ENCODE peak calls at places on chromosome 7, in six cellular contexts. One of them, this sample, is unnamed.

GRCh38 chr7:132878228-132878919 is 203.5 kb downstream of the CHCHD3 start:
- DNase-seq in heart left ventricle: no peak
- DNase-seq in transverse colon: no peak
- DNase-seq in sigmoid colon: no peak
- DNase-seq in ovary: no peak
- DNase-seq in A549: no peak
- DNase-seq in this sample: no peak

GRCh38 chr7:119335405-119335804 is 937.6 kb upstream of the KCND2 start:
- DNase-seq in heart left ventricle: no peak
- DNase-seq in A549: no peak
- DNase-seq in transverse colon: no peak
- DNase-seq in ovary: no peak
- DNase-seq in sigmoid colon: no peak
- DNase-seq in this sample: no peak

GRCh38 chr7:6700793-6701192 is 6.0 kb downstream of the ZNF12 start:
- DNase-seq in heart left ventricle: no peak
- DNase-seq in sigmoid colon: no peak
- DNase-seq in A549: no peak
- DNase-seq in ovary: no peak
- DNase-seq in transverse colon: no peak
- DNase-seq in this sample: no peak

GRCh38 chr7:158270856-158271413 is 316.7 kb downstream of the PTPRN2 start:
- DNase-seq in ovary: no peak
- DNase-seq in A549: no peak
- DNase-seq in heart left ventricle: no peak
- DNase-seq in transverse colon: no peak
- DNase-seq in sigmoid colon: peak
- DNase-seq in this sample: peak

GRCh38 chr7:142130282-142130681 is 18.8 kb downstream of the MGAM2 start:
- DNase-seq in heart left ventricle: no peak
- DNase-seq in transverse colon: peak
- DNase-seq in A549: no peak
- DNase-seq in sigmoid colon: no peak
- DNase-seq in ovary: no peak
- DNase-seq in this sample: no peak

GRCh38 chr7:38102486-38102885 is 75.6 kb upstream of the STARD3NL start:
- DNase-seq in sigmoid colon: no peak
- DNase-seq in transverse colon: no peak
- DNase-seq in ovary: no peak
- DNase-seq in heart left ventricle: no peak
- DNase-seq in A549: no peak
- DNase-seq in this sample: no peak

GRCh38 chr7:42197391-42197790 is 39.6 kb downstream of the GLI3 start:
- DNase-seq in heart left ventricle: no peak
- DNase-seq in transverse colon: no peak
- DNase-seq in sigmoid colon: no peak
- DNase-seq in A549: no peak
- DNase-seq in ovary: peak
- DNase-seq in this sample: no peak

GRCh38 chr7:24907311-24907886 is 72.6 kb downstream of the OSBPL3 start:
- DNase-seq in heart left ventricle: no peak
- DNase-seq in sigmoid colon: no peak
- DNase-seq in ovary: no peak
- DNase-seq in A549: peak
- DNase-seq in transverse colon: no peak
- DNase-seq in this sample: no peak

GRCh38 chr7:50379082-50379481 is 71.1 kb downstream of the FIGNL1 start:
- DNase-seq in A549: no peak
- DNase-seq in transverse colon: no peak
- DNase-seq in ovary: no peak
- DNase-seq in sigmoid colon: no peak
- DNase-seq in heart left ventricle: no peak
- DNase-seq in this sample: no peak

GRCh38 chr7:105648561-105649401 is 67.5 kb upstream of the EFCAB10 start:
- DNase-seq in ovary: no peak
- DNase-seq in A549: peak
- DNase-seq in heart left ventricle: no peak
- DNase-seq in transverse colon: peak
- DNase-seq in sigmoid colon: peak
- DNase-seq in this sample: no peak

GRCh38 chr7:95545007-95545615 is 51.2 kb downstream of the PDK4 start:
- DNase-seq in transverse colon: peak
- DNase-seq in heart left ventricle: peak
- DNase-seq in A549: peak
- DNase-seq in sigmoid colon: peak
- DNase-seq in ovary: no peak
- DNase-seq in this sample: no peak

GRCh38 chr7:130352335-130353074 is 7.9 kb downstream of the CPA5 start:
- DNase-seq in sigmoid colon: no peak
- DNase-seq in A549: no peak
- DNase-seq in ovary: peak
- DNase-seq in heart left ventricle: no peak
- DNase-seq in transverse colon: no peak
- DNase-seq in this sample: peak

GRCh38 chr7:118183254-118183585 is 744 bp upstream of the LSM8 start:
- DNase-seq in ovary: no peak
- DNase-seq in A549: peak
- DNase-seq in heart left ventricle: no peak
- DNase-seq in transverse colon: no peak
- DNase-seq in sigmoid colon: no peak
- DNase-seq in this sample: no peak

GRCh38 chr7:101156277-101156676 is 2.0 kb downstream of the AP1S1 start:
- DNase-seq in sigmoid colon: no peak
- DNase-seq in heart left ventricle: no peak
- DNase-seq in transverse colon: no peak
- DNase-seq in ovary: no peak
- DNase-seq in A549: no peak
- DNase-seq in this sample: no peak

GRCh38 chr7:16084370-16084769 is 337.0 kb downstream of the CRPPA start:
- DNase-seq in sigmoid colon: no peak
- DNase-seq in transverse colon: no peak
- DNase-seq in heart left ventricle: no peak
- DNase-seq in A549: no peak
- DNase-seq in ovary: no peak
- DNase-seq in this sample: no peak

GRCh38 chr7:23530355-23530754 is 1.4 kb downstream of the TRA2A start:
- DNase-seq in ovary: no peak
- DNase-seq in transverse colon: no peak
- DNase-seq in heart left ventricle: no peak
- DNase-seq in sigmoid colon: no peak
- DNase-seq in A549: peak
- DNase-seq in this sample: no peak

GRCh38 chr7:27193335-27194001 is 6.4 kb downstream of the HOXA13 start:
- DNase-seq in transverse colon: no peak
- DNase-seq in sigmoid colon: no peak
- DNase-seq in heart left ventricle: no peak
- DNase-seq in ovary: no peak
- DNase-seq in A549: no peak
- DNase-seq in this sample: peak

GRCh38 chr7:157669768-157670345 is 333.1 kb downstream of the DNAJB6 start:
- DNase-seq in heart left ventricle: no peak
- DNase-seq in sigmoid colon: peak
- DNase-seq in ovary: peak
- DNase-seq in A549: no peak
- DNase-seq in transverse colon: no peak
- DNase-seq in this sample: no peak

GRCh38 chr7:105210721-105211205 is 178.0 kb downstream of the SRPK2 start:
- DNase-seq in ovary: peak
- DNase-seq in transverse colon: no peak
- DNase-seq in heart left ventricle: no peak
- DNase-seq in A549: no peak
- DNase-seq in sigmoid colon: no peak
- DNase-seq in this sample: no peak

GRCh38 chr7:33841658-33842057 is 63.7 kb upstream of the BMPER start:
- DNase-seq in A549: peak
- DNase-seq in heart left ventricle: no peak
- DNase-seq in transverse colon: no peak
- DNase-seq in ovary: no peak
- DNase-seq in sigmoid colon: peak
- DNase-seq in this sample: peak

GRCh38 chr7:33547880-33548279 is 357.5 kb upstream of the BMPER start:
- DNase-seq in transverse colon: no peak
- DNase-seq in heart left ventricle: no peak
- DNase-seq in sigmoid colon: no peak
- DNase-seq in ovary: no peak
- DNase-seq in A549: no peak
- DNase-seq in this sample: no peak

GRCh38 chr7:130387306-130387627 is 7.0 kb downstream of the CPA1 start:
- DNase-seq in transverse colon: no peak
- DNase-seq in ovary: no peak
- DNase-seq in sigmoid colon: no peak
- DNase-seq in heart left ventricle: no peak
- DNase-seq in A549: no peak
- DNase-seq in this sample: no peak

GRCh38 chr7:33686001-33686591 is 219.2 kb upstream of the BMPER start:
- DNase-seq in ovary: no peak
- DNase-seq in sigmoid colon: no peak
- DNase-seq in transverse colon: no peak
- DNase-seq in heart left ventricle: no peak
- DNase-seq in A549: peak
- DNase-seq in this sample: no peak

GRCh38 chr7:33979300-33979806 is 74.0 kb downstream of the BMPER start:
- DNase-seq in sigmoid colon: no peak
- DNase-seq in ovary: no peak
- DNase-seq in heart left ventricle: no peak
- DNase-seq in transverse colon: no peak
- DNase-seq in A549: no peak
- DNase-seq in this sample: no peak

GRCh38 chr7:39186131-39186530 is 208.4 kb downstream of the POU6F2 start:
- DNase-seq in ovary: no peak
- DNase-seq in transverse colon: no peak
- DNase-seq in A549: no peak
- DNase-seq in heart left ventricle: no peak
- DNase-seq in sigmoid colon: no peak
- DNase-seq in this sample: no peak

DNA sequence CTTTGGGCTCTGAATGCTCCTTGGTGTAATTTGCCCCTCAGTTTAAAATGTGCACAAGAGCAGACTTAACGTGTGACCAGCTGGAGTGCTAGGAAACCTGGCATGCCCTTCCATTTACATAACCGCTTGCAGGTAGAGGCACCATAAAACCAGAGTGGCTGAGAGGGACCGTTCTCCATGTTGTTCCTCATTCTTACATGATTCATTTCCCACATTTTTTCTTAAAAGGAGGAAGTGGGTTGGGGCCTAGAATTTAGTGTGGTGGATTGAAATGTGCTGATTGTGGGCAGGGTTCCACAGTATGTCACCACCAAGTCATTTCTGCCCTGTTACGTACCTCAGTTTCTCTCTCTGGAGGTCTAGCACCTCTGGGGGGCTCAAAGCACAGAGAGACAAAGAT is 375.8 kb upstream of the VSTM2A start:
- DNase-seq in ovary: no peak
- DNase-seq in transverse colon: no peak
- DNase-seq in A549: no peak
- DNase-seq in sigmoid colon: no peak
- DNase-seq in heart left ventricle: no peak
- DNase-seq in this sample: no peak
- TF ChIP-seq POLR2A in ovary: no peak
- TF ChIP-seq POLR2A in transverse colon: no peak
- TF ChIP-seq POLR2A in A549: no peak
- TF ChIP-seq POLR2A in sigmoid colon: no peak
- TF ChIP-seq POLR2A in heart left ventricle: no peak
- TF ChIP-seq POLR2A in this sample: no peak

GRCh38 chr7:134986363-134987231 is at the start of gene AGBL3:
- DNase-seq in heart left ventricle: peak
- DNase-seq in A549: peak
- DNase-seq in ovary: peak
- DNase-seq in transverse colon: peak
- DNase-seq in sigmoid colon: peak
- DNase-seq in this sample: peak

GRCh38 chr7:134991469-134992339 is 5.4 kb downstream of the AGBL3 start:
- DNase-seq in A549: peak
- DNase-seq in ovary: no peak
- DNase-seq in transverse colon: no peak
- DNase-seq in sigmoid colon: no peak
- DNase-seq in heart left ventricle: no peak
- DNase-seq in this sample: no peak

GRCh38 chr7:134992626-134993179 is 6.4 kb downstream of the AGBL3 start:
- DNase-seq in heart left ventricle: no peak
- DNase-seq in sigmoid colon: no peak
- DNase-seq in ovary: peak
- DNase-seq in A549: no peak
- DNase-seq in transverse colon: no peak
- DNase-seq in this sample: no peak

GRCh38 chr7:134985894-134986362 is 380 bp upstream of the AGBL3 start:
- DNase-seq in ovary: no peak
- DNase-seq in A549: no peak
- DNase-seq in transverse colon: no peak
- DNase-seq in heart left ventricle: no peak
- DNase-seq in sigmoid colon: no peak
- DNase-seq in this sample: no peak

DNA sequence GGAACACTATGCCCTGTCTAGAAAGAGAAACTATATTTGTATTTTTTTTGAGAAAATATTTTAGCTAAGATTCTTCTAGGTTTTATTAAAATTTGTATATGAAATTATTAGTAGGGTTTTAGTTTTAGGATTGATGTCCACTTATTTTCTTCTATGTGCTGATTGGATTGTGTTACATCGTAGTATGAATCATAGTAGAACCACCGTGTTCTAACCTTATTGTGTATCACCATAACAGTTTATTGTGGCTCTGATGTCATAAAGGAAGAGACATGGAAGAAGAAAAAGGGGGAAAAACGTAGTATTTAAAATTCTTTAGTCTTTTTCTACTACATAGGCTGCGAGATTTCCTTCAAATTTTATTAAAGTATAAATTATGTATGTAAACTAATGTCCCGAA is 1.9 kb downstream of the AGBL3 start:
- DNase-seq in ovary: no peak
- DNase-seq in transverse colon: no peak
- DNase-seq in A549: no peak
- DNase-seq in sigmoid colon: no peak
- DNase-seq in heart left ventricle: no peak
- DNase-seq in this sample: no peak
- H3K4me3 ChIP-seq in ovary: no peak
- H3K4me3 ChIP-seq in transverse colon: no peak
- H3K4me3 ChIP-seq in A549: peak
- H3K4me3 ChIP-seq in sigmoid colon: no peak
- H3K4me3 ChIP-seq in heart left ventricle: no peak
- H3K4me3 ChIP-seq in this sample: no peak

GRCh38 chr7:116241296-116241695 is 31.0 kb downstream of the TES start:
- DNase-seq in heart left ventricle: no peak
- DNase-seq in transverse colon: no peak
- DNase-seq in ovary: no peak
- DNase-seq in A549: no peak
- DNase-seq in sigmoid colon: no peak
- DNase-seq in this sample: no peak
- TF ChIP-seq POLR2A in heart left ventricle: no peak
- TF ChIP-seq POLR2A in transverse colon: no peak
- TF ChIP-seq POLR2A in ovary: no peak
- TF ChIP-seq POLR2A in A549: no peak
- TF ChIP-seq POLR2A in sigmoid colon: no peak
- TF ChIP-seq POLR2A in this sample: no peak

DNA sequence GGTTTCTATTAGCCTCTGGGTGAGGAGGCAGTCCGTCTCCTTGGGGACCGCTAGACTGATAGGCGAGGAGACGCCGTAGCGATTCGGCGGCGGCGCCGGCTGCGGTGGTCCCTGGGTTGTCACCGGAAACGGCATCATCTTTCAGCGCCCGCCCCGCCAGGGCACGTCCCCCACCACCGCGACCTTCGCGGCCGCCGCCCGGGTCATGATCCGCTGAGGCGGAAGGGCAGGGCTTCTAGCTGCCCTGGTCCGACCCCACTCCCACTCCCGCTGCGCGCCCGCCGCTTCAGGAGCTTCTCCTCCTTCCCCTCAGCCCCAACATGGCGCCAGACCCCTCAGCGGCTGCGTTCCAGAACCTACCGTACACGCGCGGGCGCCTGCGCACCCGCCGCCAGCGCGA is at the start of gene PAPOLB:
- DNase-seq in transverse colon: no peak
- DNase-seq in sigmoid colon: no peak
- DNase-seq in ovary: no peak
- DNase-seq in A549: no peak
- DNase-seq in heart left ventricle: no peak
- DNase-seq in this sample: no peak
- H3K4me3 ChIP-seq in transverse colon: no peak
- H3K4me3 ChIP-seq in sigmoid colon: peak
- H3K4me3 ChIP-seq in ovary: peak
- H3K4me3 ChIP-seq in A549: no peak
- H3K4me3 ChIP-seq in heart left ventricle: peak
- H3K4me3 ChIP-seq in this sample: no peak

This sample was measured in lower leg skin.